ENCODE peak calls at places on chromosomes 12 and 14, in eight cellular contexts. One of them, this sample, is unnamed.

GRCh38 chr14:101361044-101361443 is 200.3 kb upstream of the DIO3 start:
- DNase-seq in NB4: peak; percentile 62
- DNase-seq in mammary epithelial cell: no peak
- DNase-seq in fibroblast of pulmonary artery: no peak
- DNase-seq in hepatocyte: no peak
- DNase-seq in PC-3: no peak
- DNase-seq in esophagus squamous epithelium: no peak
- DNase-seq in cardiac muscle cell: no peak
- DNase-seq in this sample: no peak

GRCh38 chr12:94380507-94380906 is 79.2 kb downstream of the CEP83 start:
- DNase-seq in NB4: no peak
- DNase-seq in mammary epithelial cell: no peak
- DNase-seq in fibroblast of pulmonary artery: no peak
- DNase-seq in hepatocyte: no peak
- DNase-seq in PC-3: peak; percentile 5
- DNase-seq in esophagus squamous epithelium: no peak
- DNase-seq in cardiac muscle cell: no peak
- DNase-seq in this sample: no peak

GRCh38 chr12:115341442-115341841 is 657.5 kb upstream of the TBX3 start:
- DNase-seq in NB4: no peak
- DNase-seq in mammary epithelial cell: peak; percentile 100
- DNase-seq in fibroblast of pulmonary artery: peak; percentile 99
- DNase-seq in hepatocyte: peak; percentile 81
- DNase-seq in PC-3: peak; percentile 99
- DNase-seq in esophagus squamous epithelium: no peak
- DNase-seq in cardiac muscle cell: peak; percentile 96
- DNase-seq in this sample: no peak

GRCh38 chr12:1073652-1074051 is 82.6 kb downstream of the ERC1 start:
- DNase-seq in NB4: no peak
- DNase-seq in mammary epithelial cell: no peak
- DNase-seq in fibroblast of pulmonary artery: no peak
- DNase-seq in hepatocyte: no peak
- DNase-seq in PC-3: no peak
- DNase-seq in esophagus squamous epithelium: no peak
- DNase-seq in cardiac muscle cell: no peak
- DNase-seq in this sample: no peak

GRCh38 chr14:77181603-77182437 is at the start of gene TMEM63C:
- DNase-seq in NB4: peak; percentile 16
- DNase-seq in mammary epithelial cell: peak; percentile 83
- DNase-seq in fibroblast of pulmonary artery: no peak
- DNase-seq in hepatocyte: peak; percentile 92
- DNase-seq in PC-3: peak; percentile 98
- DNase-seq in esophagus squamous epithelium: no peak
- DNase-seq in cardiac muscle cell: peak; percentile 15
- DNase-seq in this sample: peak; percentile 92

GRCh38 chr14:65352964-65353530 is 59.5 kb upstream of the FUT8 start:
- DNase-seq in NB4: peak; percentile 18
- DNase-seq in mammary epithelial cell: peak; percentile 92
- DNase-seq in fibroblast of pulmonary artery: no peak
- DNase-seq in hepatocyte: no peak
- DNase-seq in PC-3: peak; percentile 88
- DNase-seq in esophagus squamous epithelium: no peak
- DNase-seq in cardiac muscle cell: no peak
- DNase-seq in this sample: no peak

GRCh38 chr12:45336331-45336730 is 120.4 kb downstream of the ANO6 start:
- DNase-seq in NB4: peak; percentile 47
- DNase-seq in mammary epithelial cell: peak; percentile 88
- DNase-seq in fibroblast of pulmonary artery: peak; percentile 93
- DNase-seq in hepatocyte: peak; percentile 34
- DNase-seq in PC-3: peak; percentile 46
- DNase-seq in esophagus squamous epithelium: no peak
- DNase-seq in cardiac muscle cell: peak; percentile 91
- DNase-seq in this sample: no peak

GRCh38 chr14:46063872-46064271 is 587.7 kb downstream of the RPL10L start:
- DNase-seq in NB4: no peak
- DNase-seq in mammary epithelial cell: no peak
- DNase-seq in fibroblast of pulmonary artery: no peak
- DNase-seq in hepatocyte: peak; percentile 6
- DNase-seq in PC-3: peak; percentile 53
- DNase-seq in esophagus squamous epithelium: no peak
- DNase-seq in cardiac muscle cell: no peak
- DNase-seq in this sample: no peak

GRCh38 chr12:34394211-34395055 is 372.1 kb downstream of the ALG10 start:
- DNase-seq in NB4: no peak
- DNase-seq in mammary epithelial cell: no peak
- DNase-seq in fibroblast of pulmonary artery: no peak
- DNase-seq in hepatocyte: no peak
- DNase-seq in PC-3: no peak
- DNase-seq in esophagus squamous epithelium: no peak
- DNase-seq in cardiac muscle cell: no peak
- DNase-seq in this sample: no peak

GRCh38 chr12:15662303-15662980 is 126.7 kb downstream of the EPS8 start:
- DNase-seq in NB4: no peak
- DNase-seq in mammary epithelial cell: peak; percentile 93
- DNase-seq in fibroblast of pulmonary artery: peak; percentile 95
- DNase-seq in hepatocyte: peak; percentile 8
- DNase-seq in PC-3: peak; percentile 91
- DNase-seq in esophagus squamous epithelium: no peak
- DNase-seq in cardiac muscle cell: peak; percentile 91
- DNase-seq in this sample: no peak

GRCh38 chr14:57749267-57749666 is 116.6 kb downstream of the SLC35F4 start:
- DNase-seq in NB4: no peak
- DNase-seq in mammary epithelial cell: peak; percentile 78
- DNase-seq in fibroblast of pulmonary artery: peak; percentile 53
- DNase-seq in hepatocyte: no peak
- DNase-seq in PC-3: peak; percentile 96
- DNase-seq in esophagus squamous epithelium: no peak
- DNase-seq in cardiac muscle cell: peak; percentile 38
- DNase-seq in this sample: no peak

GRCh38 chr12:52871291-52871961 is 22.6 kb upstream of the KRT78 start:
- DNase-seq in NB4: no peak
- DNase-seq in mammary epithelial cell: peak; percentile 98
- DNase-seq in fibroblast of pulmonary artery: peak; percentile 66
- DNase-seq in hepatocyte: peak; percentile 58
- DNase-seq in PC-3: peak; percentile 91
- DNase-seq in esophagus squamous epithelium: no peak
- DNase-seq in cardiac muscle cell: peak; percentile 64
- DNase-seq in this sample: no peak

GRCh38 chr14:92121207-92121669 is 268 bp downstream of the NDUFB1 start:
- DNase-seq in NB4: peak; percentile 59
- DNase-seq in mammary epithelial cell: no peak
- DNase-seq in fibroblast of pulmonary artery: peak; percentile 49
- DNase-seq in hepatocyte: peak; percentile 45
- DNase-seq in PC-3: peak; percentile 12
- DNase-seq in esophagus squamous epithelium: no peak
- DNase-seq in cardiac muscle cell: peak; percentile 57
- DNase-seq in this sample: no peak

GRCh38 chr14:82419933-82420332 is 886.3 kb upstream of the SEL1L start:
- DNase-seq in NB4: no peak
- DNase-seq in mammary epithelial cell: no peak
- DNase-seq in fibroblast of pulmonary artery: no peak
- DNase-seq in hepatocyte: no peak
- DNase-seq in PC-3: no peak
- DNase-seq in esophagus squamous epithelium: no peak
- DNase-seq in cardiac muscle cell: no peak
- DNase-seq in this sample: no peak

GRCh38 chr12:112973016-112973711 is 5.2 kb upstream of the OAS2 start:
- DNase-seq in NB4: no peak
- DNase-seq in mammary epithelial cell: no peak
- DNase-seq in fibroblast of pulmonary artery: no peak
- DNase-seq in hepatocyte: no peak
- DNase-seq in PC-3: no peak
- DNase-seq in esophagus squamous epithelium: no peak
- DNase-seq in cardiac muscle cell: no peak
- DNase-seq in this sample: no peak

GRCh38 chr12:32070370-32070769 is 36.3 kb upstream of the BICD1 start:
- DNase-seq in NB4: no peak
- DNase-seq in mammary epithelial cell: no peak
- DNase-seq in fibroblast of pulmonary artery: peak; percentile 10
- DNase-seq in hepatocyte: no peak
- DNase-seq in PC-3: no peak
- DNase-seq in esophagus squamous epithelium: no peak
- DNase-seq in cardiac muscle cell: no peak
- DNase-seq in this sample: no peak

GRCh38 chr12:111441107-111441928 is 35.6 kb downstream of the SH2B3 start:
- DNase-seq in NB4: no peak
- DNase-seq in mammary epithelial cell: no peak
- DNase-seq in fibroblast of pulmonary artery: no peak
- DNase-seq in hepatocyte: no peak
- DNase-seq in PC-3: no peak
- DNase-seq in esophagus squamous epithelium: no peak
- DNase-seq in cardiac muscle cell: no peak
- DNase-seq in this sample: no peak

GRCh38 chr12:111747333-111747732 is 19.4 kb upstream of the ALDH2 start:
- DNase-seq in NB4: no peak
- DNase-seq in mammary epithelial cell: no peak
- DNase-seq in fibroblast of pulmonary artery: no peak
- DNase-seq in hepatocyte: no peak
- DNase-seq in PC-3: no peak
- DNase-seq in esophagus squamous epithelium: no peak
- DNase-seq in cardiac muscle cell: no peak
- DNase-seq in this sample: no peak

GRCh38 chr12:113289361-113289760 is 45.5 kb downstream of the SLC8B1 start:
- DNase-seq in NB4: no peak
- DNase-seq in mammary epithelial cell: no peak
- DNase-seq in fibroblast of pulmonary artery: no peak
- DNase-seq in hepatocyte: no peak
- DNase-seq in PC-3: no peak
- DNase-seq in esophagus squamous epithelium: no peak
- DNase-seq in cardiac muscle cell: no peak
- DNase-seq in this sample: no peak

GRCh38 chr12:84079621-84080020 is 833.0 kb downstream of the SLC6A15 start:
- DNase-seq in NB4: no peak
- DNase-seq in mammary epithelial cell: no peak
- DNase-seq in fibroblast of pulmonary artery: no peak
- DNase-seq in hepatocyte: no peak
- DNase-seq in PC-3: peak; percentile 17
- DNase-seq in esophagus squamous epithelium: no peak
- DNase-seq in cardiac muscle cell: no peak
- DNase-seq in this sample: no peak

GRCh38 chr12:38411426-38411825 is 94.9 kb downstream of the ALG10B start:
- DNase-seq in NB4: peak; percentile 70
- DNase-seq in mammary epithelial cell: no peak
- DNase-seq in fibroblast of pulmonary artery: no peak
- DNase-seq in hepatocyte: no peak
- DNase-seq in PC-3: no peak
- DNase-seq in esophagus squamous epithelium: no peak
- DNase-seq in cardiac muscle cell: no peak
- DNase-seq in this sample: no peak
- H3K4me3 ChIP-seq in NB4: no peak overlapping the region
- H3K4me3 ChIP-seq in mammary epithelial cell: no peak overlapping the region
- H3K4me3 ChIP-seq in fibroblast of pulmonary artery: no peak overlapping the region
- H3K4me3 ChIP-seq in hepatocyte: no peak overlapping the region
- H3K4me3 ChIP-seq in PC-3: no peak overlapping the region
- H3K4me3 ChIP-seq in esophagus squamous epithelium: no peak overlapping the region
- H3K4me3 ChIP-seq in cardiac muscle cell: no peak overlapping the region
- H3K4me3 ChIP-seq in this sample: no peak overlapping the region

DNA sequence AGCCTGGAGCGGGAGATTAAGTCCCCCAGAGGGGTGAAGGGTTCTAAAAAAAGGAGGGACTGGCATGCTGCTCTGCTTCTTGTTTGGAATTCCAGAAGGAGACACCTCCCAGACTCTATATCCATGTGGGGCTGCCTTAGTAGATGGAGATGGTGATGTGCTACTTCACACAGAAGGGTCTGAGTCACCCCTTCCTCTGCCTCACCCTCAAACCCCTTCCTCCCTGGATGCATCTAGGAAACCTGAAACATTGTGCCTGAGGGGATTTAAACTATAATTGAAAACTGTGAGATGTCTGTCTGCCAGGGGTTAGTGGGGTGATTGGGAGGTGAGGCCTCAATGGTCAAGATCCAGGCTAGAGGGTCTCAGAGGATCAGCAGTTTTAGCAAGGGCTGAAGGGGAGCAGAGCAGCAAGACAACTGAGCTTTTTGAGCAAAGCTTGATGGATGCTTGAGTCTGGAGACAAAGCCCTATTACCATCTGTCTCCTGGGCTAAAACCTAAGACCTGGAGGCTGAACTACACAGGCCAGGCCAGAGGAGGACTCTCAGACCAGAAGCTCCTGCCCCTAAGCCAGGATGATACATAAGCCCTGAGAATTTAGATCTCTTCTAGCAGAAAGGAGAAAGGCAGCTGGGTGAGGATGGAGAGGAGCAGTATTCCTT is 314.7 kb upstream of the ATP2B1 start:
- DNase-seq in NB4: no peak
- DNase-seq in mammary epithelial cell: no peak
- DNase-seq in fibroblast of pulmonary artery: no peak
- DNase-seq in hepatocyte: no peak
- DNase-seq in PC-3: peak; percentile 55
- DNase-seq in esophagus squamous epithelium: no peak
- DNase-seq in cardiac muscle cell: no peak
- DNase-seq in this sample: no peak
- H3K4me3 ChIP-seq in NB4: no peak overlapping the region
- H3K4me3 ChIP-seq in mammary epithelial cell: no peak overlapping the region
- H3K4me3 ChIP-seq in fibroblast of pulmonary artery: no peak overlapping the region
- H3K4me3 ChIP-seq in hepatocyte: no peak overlapping the region
- H3K4me3 ChIP-seq in PC-3: no peak overlapping the region
- H3K4me3 ChIP-seq in esophagus squamous epithelium: no peak overlapping the region
- H3K4me3 ChIP-seq in cardiac muscle cell: no peak overlapping the region
- H3K4me3 ChIP-seq in this sample: no peak overlapping the region

DNA sequence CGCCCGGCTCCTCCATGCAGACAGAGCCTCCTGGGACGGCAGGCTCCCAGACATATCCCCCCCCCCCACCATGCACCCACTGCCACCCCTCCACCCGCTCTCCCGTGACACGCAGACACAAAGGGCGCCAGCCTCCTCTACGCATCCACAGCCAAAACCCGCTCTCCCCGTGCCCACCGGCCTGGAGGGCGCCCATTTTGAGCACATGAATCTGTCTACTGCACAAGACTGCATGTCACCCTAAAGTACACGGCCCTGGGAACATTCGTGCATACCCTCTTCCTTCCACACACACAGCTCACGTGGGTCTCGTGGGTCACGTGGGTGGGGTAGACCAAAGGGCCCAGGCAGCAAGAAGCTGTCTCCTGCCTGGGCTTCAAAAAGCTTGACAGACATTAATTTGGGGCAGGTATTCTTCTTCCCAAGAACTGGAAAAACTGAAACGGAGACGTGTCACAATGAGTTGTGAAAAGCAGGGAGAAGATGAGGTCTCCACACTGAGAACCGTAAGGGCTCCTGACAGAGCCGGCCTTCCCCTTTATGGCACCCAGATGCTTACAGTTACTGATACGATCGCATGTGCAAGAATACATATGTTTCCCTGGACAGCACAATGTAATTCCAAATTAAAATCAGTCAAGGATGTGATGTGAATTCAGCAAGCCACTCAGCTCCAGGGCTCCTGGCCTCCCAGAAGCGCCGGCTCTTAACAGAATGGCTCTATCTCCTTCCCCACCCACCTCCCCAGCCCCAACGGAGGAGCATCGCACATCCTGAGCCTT is 2.0 kb downstream of the TGFB3 start:
- DNase-seq in NB4: no peak
- DNase-seq in mammary epithelial cell: no peak
- DNase-seq in fibroblast of pulmonary artery: no peak
- DNase-seq in hepatocyte: no peak
- DNase-seq in PC-3: no peak
- DNase-seq in esophagus squamous epithelium: no peak
- DNase-seq in cardiac muscle cell: peak; percentile 40
- DNase-seq in this sample: no peak
- H3K4me3 ChIP-seq in NB4: no peak overlapping the region
- H3K4me3 ChIP-seq in mammary epithelial cell: no peak overlapping the region
- H3K4me3 ChIP-seq in fibroblast of pulmonary artery: peak overlapping the region; percentile 65
- H3K4me3 ChIP-seq in hepatocyte: peak overlapping the region; percentile 24
- H3K4me3 ChIP-seq in PC-3: peak overlapping the region; percentile 96
- H3K4me3 ChIP-seq in esophagus squamous epithelium: peak overlapping the region; percentile 91
- H3K4me3 ChIP-seq in cardiac muscle cell: no peak overlapping the region
- H3K4me3 ChIP-seq in this sample: no peak overlapping the region

GRCh38 chr12:68236421-68237059 is 10.9 kb upstream of the IL26 start:
- DNase-seq in NB4: peak; percentile 64
- DNase-seq in mammary epithelial cell: peak; percentile 40
- DNase-seq in fibroblast of pulmonary artery: no peak
- DNase-seq in hepatocyte: no peak
- DNase-seq in PC-3: peak; percentile 19
- DNase-seq in esophagus squamous epithelium: no peak
- DNase-seq in cardiac muscle cell: no peak
- DNase-seq in this sample: peak; percentile 80
- H3K4me3 ChIP-seq in NB4: peak overlapping the region; percentile 66
- H3K4me3 ChIP-seq in mammary epithelial cell: no peak overlapping the region
- H3K4me3 ChIP-seq in fibroblast of pulmonary artery: no peak overlapping the region
- H3K4me3 ChIP-seq in hepatocyte: no peak overlapping the region
- H3K4me3 ChIP-seq in PC-3: peak overlapping the region; percentile 34
- H3K4me3 ChIP-seq in esophagus squamous epithelium: peak overlapping the region; percentile 60
- H3K4me3 ChIP-seq in cardiac muscle cell: no peak overlapping the region
- H3K4me3 ChIP-seq in this sample: peak overlapping the region; percentile 52